ENCODE peak calls at places on chromosomes 16 and 17, in seven cellular contexts. J, C, K, T, L, Y and W are unnamed samples.

GRCh38 chr17:70604854-70605253 is 435.5 kb downstream of the KCNJ2 start:
- DNase-seq in J (no peak), Y (no peak), T (peak; percentile 31), C (no peak), K (no peak), L (no peak), W (no peak)

GRCh38 chr17:9104370-9105041 is 83.2 kb downstream of the NTN1 start:
- DNase-seq in C (no peak), T (no peak), Y (no peak), L (no peak), K (no peak), J (no peak), W (no peak)

GRCh38 chr16:77789085-77789611 is 784 bp downstream of the VAT1L start:
- DNase-seq in K (no peak), Y (no peak), C (no peak), T (no peak), L (no peak), J (no peak), W (no peak)

GRCh38 chr17:13704333-13704732 is 102.6 kb upstream of the HS3ST3A1 start:
- DNase-seq in L (no peak), J (no peak), K (peak; percentile 80), Y (no peak), T (no peak), C (no peak), W (no peak)

GRCh38 chr16:57468346-57468745 is 5.9 kb downstream of the POLR2C start:
- DNase-seq in K (no peak), Y (no peak), C (no peak), T (no peak), L (no peak), J (no peak), W (no peak)

GRCh38 chr17:34706029-34706428 is 126.6 kb downstream of the TMEM132E start:
- DNase-seq in Y (no peak), L (no peak), K (no peak), T (no peak), C (no peak), J (no peak), W (no peak)

GRCh38 chr16:28596115-28596630 is 677 bp downstream of the SULT1A2 start:
- DNase-seq in T (no peak), Y (no peak), K (no peak), C (no peak), J (no peak), L (no peak), W (no peak)

GRCh38 chr16:11880047-11880446 is 28.7 kb upstream of the RSL1D1 start:
- DNase-seq in C (no peak), T (no peak), Y (no peak), J (no peak), K (no peak), L (no peak), W (no peak)

GRCh38 chr16:56628486-56629035 is 3.0 kb downstream of the MT1E start:
- DNase-seq in K (peak; percentile 14), L (no peak), C (no peak), Y (no peak), T (peak; percentile 43), J (no peak), W (no peak)

GRCh38 chr17:69820881-69821473 is 254.0 kb upstream of the KCNJ16 start:
- DNase-seq in J (no peak), C (no peak), K (no peak), L (no peak), Y (no peak), T (no peak), W (no peak)

GRCh38 chr17:27384261-27384701 is 72.0 kb upstream of the KSR1 start:
- DNase-seq in C (no peak), K (peak; percentile 97), L (no peak), J (peak; percentile 70), T (no peak), Y (peak; percentile 62), W (no peak)

GRCh38 chr17:80824549-80825470 is 166.8 kb upstream of the CHMP6 start:
- DNase-seq in C (no peak), J (no peak), Y (no peak), L (no peak), K (no peak), T (no peak), W (no peak)

GRCh38 chr16:76386784-76387183 is 109.6 kb downstream of the CNTNAP4 start:
- DNase-seq in C (no peak), Y (no peak), L (no peak), T (no peak), K (no peak), J (no peak), W (no peak)

GRCh38 chr17:78359216-78359935 is 501 bp downstream of the SOCS3 start:
- DNase-seq in K (no peak), C (no peak), L (no peak), T (peak; percentile 71), Y (no peak), J (no peak), W (no peak)

GRCh38 chr17:79232957-79233356 is 158.3 kb downstream of the ENGASE start:
- DNase-seq in C (no peak), Y (no peak), L (no peak), K (no peak), J (no peak), T (no peak), W (no peak)

GRCh38 chr16:47067203-47067602 is 76.5 kb downstream of the NETO2 start:
- DNase-seq in C (no peak), K (no peak), T (peak; percentile 31), L (no peak), Y (no peak), J (no peak), W (no peak)

GRCh38 chr17:11182430-11182829 is 58.6 kb upstream of the SHISA6 start:
- DNase-seq in K (no peak), L (no peak), T (no peak), J (no peak), C (no peak), Y (no peak), W (no peak)

GRCh38 chr16:9797306-9797705 is 384.9 kb downstream of the GRIN2A start:
- DNase-seq in J (no peak), C (no peak), K (peak; percentile 35), Y (no peak), T (no peak), L (peak; percentile 77), W (no peak)

GRCh38 chr17:69358688-69359596 is 32.0 kb upstream of the ABCA5 start:
- DNase-seq in T (no peak), C (no peak), J (no peak), K (no peak), Y (no peak), L (no peak), W (no peak)

GRCh38 chr16:50522324-50522723 is 25.9 kb upstream of the NKD1 start:
- DNase-seq in Y (no peak), T (no peak), C (no peak), K (no peak), J (no peak), L (no peak), W (no peak)